ENCODE peak calls at places on chromosomes 12 and 14, in five cellular contexts. I is NCI-H2081; Q is fibroblast of lung; H is stimulated activated CD8-positive, alpha-beta memory T cell treated with anti-CD3 and anti-CD28 coated beads, Interleukin-4, amount 100 ng/mL, for 24 hours; K is islet precursor cell. O is an unnamed sample.

GRCh38 chr14:100564506-100564905 is 22.7 kb downstream of the BEGAIN start:
- DNase-seq in I (no peak), Q (no peak), H (no peak), K (no peak), O (no peak)

GRCh38 chr12:131159660-131160059 is 206.0 kb downstream of the ADGRD1 start:
- DNase-seq in I (no peak), Q (no peak), H (no peak), K (peak; percentile 66), O (no peak)

GRCh38 chr14:99063620-99064225 is 208.3 kb downstream of the BCL11B start:
- DNase-seq in I (no peak), Q (no peak), H (no peak), K (peak; percentile 30), O (no peak)

GRCh38 chr12:30437616-30438015 is 258.1 kb downstream of the IPO8 start:
- DNase-seq in I (no peak), Q (peak; percentile 91), H (no peak), K (no peak), O (no peak)

GRCh38 chr12:180445-180844 is 33.5 kb downstream of the SLC6A12 start:
- DNase-seq in I (no peak), Q (peak; percentile 49), H (no peak), K (no peak), O (no peak)

GRCh38 chr14:75812592-75812991 is 151.5 kb downstream of the TTLL5 start:
- DNase-seq in I (no peak), Q (no peak), H (no peak), K (no peak), O (no peak)

GRCh38 chr12:50166776-50167025 is 468 bp downstream of the CERS5 start:
- DNase-seq in I (no peak), Q (no peak), H (peak; percentile 49), K (no peak), O (no peak)

GRCh38 chr14:52949711-52950409 is 990 bp downstream of the FERMT2 start:
- DNase-seq in I (no peak), Q (peak; percentile 61), H (no peak), K (no peak), O (no peak)

GRCh38 chr12:56258068-56258819 is at the start of gene ANKRD52:
- DNase-seq in I (peak; percentile 67), Q (peak; percentile 68), H (peak; percentile 70), K (peak; percentile 82), O (no peak)

GRCh38 chr14:87260460-87260859 is 732.5 kb downstream of the GALC start:
- DNase-seq in I (peak; percentile 24), Q (no peak), H (no peak), K (no peak), O (no peak)

GRCh38 chr12:8956772-8957171 is 7.3 kb upstream of the M6PR start:
- DNase-seq in I (no peak), Q (no peak), H (no peak), K (no peak), O (no peak)

GRCh38 chr12:80044694-80045046 is 54.7 kb upstream of the OTOGL start:
- DNase-seq in I (no peak), Q (peak; percentile 92), H (no peak), K (no peak), O (peak; percentile 58)

GRCh38 chr12:52945389-52946232 is 3.3 kb upstream of the KRT18 start:
- DNase-seq in I (no peak), Q (peak; percentile 16), H (no peak), K (peak; percentile 100), O (peak; percentile 52)

GRCh38 chr14:21556378-21557083 is 23.3 kb downstream of the OR10G3 start:
- DNase-seq in I (no peak), Q (no peak), H (no peak), K (no peak), O (no peak)

GRCh38 chr14:50007123-50007903 is 109.1 kb downstream of the VCPKMT start:
- DNase-seq in I (no peak), Q (no peak), H (no peak), K (peak; percentile 61), O (no peak)

GRCh38 chr12:57146925-57147640 is at the start of gene LRP1-AS:
- DNase-seq in I (no peak), Q (no peak), H (no peak), K (peak; percentile 89), O (no peak)

GRCh38 chr12:7907009-7907408 is 29.0 kb downstream of the SLC2A3 start:
- DNase-seq in I (no peak), Q (peak; percentile 57), H (no peak), K (peak; percentile 81), O (no peak)

GRCh38 chr14:94768141-94768520 is 1.8 kb downstream of the GSC start:
- DNase-seq in I (no peak), Q (no peak), H (no peak), K (no peak), O (no peak)

GRCh38 chr14:92510972-92511371 is 2.6 kb upstream of the RIN3 start:
- DNase-seq in I (no peak), Q (no peak), H (no peak), K (peak; percentile 73), O (no peak)

GRCh38 chr14:94598816-94599655 is 13.2 kb upstream of the SERPINA3 start:
- DNase-seq in I (no peak), Q (peak; percentile 98), H (no peak), K (peak; percentile 98), O (peak; percentile 92)

GRCh38 chr14:26444745-26445144 is 153.1 kb downstream of the NOVA1 start:
- DNase-seq in I (no peak), Q (peak; percentile 32), H (no peak), K (no peak), O (no peak)

GRCh38 chr12:79407671-79408622 is 282.8 kb downstream of the PAWR start:
- DNase-seq in I (peak; percentile 36), Q (peak; percentile 87), H (no peak), K (peak; percentile 91), O (peak; percentile 77)

GRCh38 chr14:77230914-77231313 is 40.1 kb downstream of the NGB start:
- DNase-seq in I (no peak), Q (no peak), H (no peak), K (no peak), O (no peak)

GRCh38 chr14:22185191-22185590 is 403.8 kb downstream of the DAD1 start:
- DNase-seq in I (no peak), Q (peak; percentile 46), H (no peak), K (no peak), O (no peak)

GRCh38 chr12:46318037-46318436 is 49.2 kb upstream of the SLC38A1 start:
- DNase-seq in I (no peak), Q (no peak), H (no peak), K (no peak), O (no peak)

GRCh38 chr14:26113930-26114329 is 483.9 kb downstream of the NOVA1 start:
- DNase-seq in I (no peak), Q (no peak), H (no peak), K (no peak), O (no peak)

GRCh38 chr12:118606690-118607089 is 230.3 kb downstream of the SUDS3 start:
- DNase-seq in I (no peak), Q (no peak), H (no peak), K (no peak), O (no peak)